ENCODE peak calls at places on chromosome 5, in ten cellular contexts. A is A549; G is choroid plexus epithelial cell; S is nephron progenitor cell; C is neural progenitor cell; U is CD8-positive, alpha-beta T cell; I is GM20000; Q is mucosa of descending colon; X is progenitor cell of endocrine pancreas; E is tibial artery. M is an unnamed sample.

GRCh38 chr5:69042915-69043795 is 50.7 kb upstream of the SLC30A5 start:
- DNase-seq in A (peak; percentile 95), G (peak; percentile 98), S (peak; percentile 73), C (peak; percentile 87), U (peak; percentile 50), I (peak; percentile 77), Q (no peak), X (peak; percentile 66), E (peak; percentile 82), M (peak; percentile 85)

GRCh38 chr5:6632324-6632930 is 417 bp downstream of the NSUN2 start:
- DNase-seq in A (no peak), G (peak; percentile 46), S (no peak), C (no peak), U (no peak), I (no peak), Q (no peak), X (no peak), E (peak; percentile 20), M (peak; percentile 27)

GRCh38 chr5:173954671-173955605 is 34.0 kb upstream of the C5orf47 start:
- DNase-seq in A (no peak), G (peak; percentile 80), S (no peak), C (no peak), U (no peak), I (no peak), Q (no peak), X (no peak), E (no peak), M (no peak)

GRCh38 chr5:135538261-135538660 is 2.5 kb upstream of the NEUROG1 start:
- DNase-seq in A (no peak), G (no peak), S (no peak), C (no peak), U (no peak), I (no peak), Q (no peak), X (no peak), E (no peak), M (no peak)

GRCh38 chr5:122152266-122152900 is 23.0 kb downstream of the ZNF474 start:
- DNase-seq in A (no peak), G (no peak), S (no peak), C (no peak), U (no peak), I (no peak), Q (no peak), X (no peak), E (no peak), M (no peak)

GRCh38 chr5:169013846-169014245 is 287.1 kb downstream of the SLIT3 start:
- DNase-seq in A (no peak), G (no peak), S (no peak), C (no peak), U (no peak), I (no peak), Q (no peak), X (no peak), E (no peak), M (peak; percentile 49)

GRCh38 chr5:148635321-148636083 is 18.8 kb downstream of the HTR4 start:
- DNase-seq in A (no peak), G (no peak), S (no peak), C (no peak), U (no peak), I (no peak), Q (no peak), X (no peak), E (no peak), M (no peak)

GRCh38 chr5:77679791-77680190 is 41.3 kb upstream of the OTP start:
- DNase-seq in A (peak; percentile 11), G (peak; percentile 72), S (no peak), C (no peak), U (no peak), I (no peak), Q (no peak), X (no peak), E (no peak), M (peak; percentile 66)

GRCh38 chr5:138725153-138725884 is 27.9 kb upstream of the CTNNA1 start:
- DNase-seq in A (peak; percentile 29), G (peak; percentile 68), S (peak; percentile 24), C (peak; percentile 66), U (no peak), I (no peak), Q (no peak), X (peak; percentile 10), E (no peak), M (peak; percentile 97)

GRCh38 chr5:138724470-138725146 is 28.6 kb upstream of the CTNNA1 start:
- DNase-seq in A (no peak), G (no peak), S (no peak), C (no peak), U (no peak), I (no peak), Q (no peak), X (no peak), E (peak; percentile 24), M (peak; percentile 83)

GRCh38 chr5:138726848-138727247 is 26.4 kb upstream of the CTNNA1 start:
- DNase-seq in A (no peak), G (no peak), S (no peak), C (no peak), U (no peak), I (no peak), Q (no peak), X (no peak), E (no peak), M (no peak)

GRCh38 chr5:138722518-138722917 is 30.7 kb upstream of the CTNNA1 start:
- DNase-seq in A (no peak), G (no peak), S (no peak), C (no peak), U (no peak), I (no peak), Q (no peak), X (no peak), E (no peak), M (peak; percentile 21)

GRCh38 chr5:138725885-138726457 is 27.3 kb upstream of the CTNNA1 start:
- DNase-seq in A (no peak), G (no peak), S (no peak), C (peak; percentile 68), U (no peak), I (no peak), Q (no peak), X (no peak), E (no peak), M (no peak)
- TF ChIP-seq CTCF in A (no peak), G (no peak), S (no peak), C (no peak), U (no peak), I (no peak), Q (no peak), X (no peak), E (no peak), M (no peak)

GRCh38 chr5:67725591-67725990 is 490.0 kb upstream of the PIK3R1 start:
- DNase-seq in A (no peak), G (peak; percentile 11), S (no peak), C (no peak), U (no peak), I (no peak), Q (no peak), X (no peak), E (no peak), M (no peak)

GRCh38 chr5:67724412-67725135 is 491.0 kb upstream of the PIK3R1 start:
- DNase-seq in A (no peak), G (no peak), S (no peak), C (no peak), U (no peak), I (no peak), Q (no peak), X (no peak), E (no peak), M (no peak)

GRCh38 chr5:67720162-67720772 is 495.3 kb upstream of the PIK3R1 start:
- DNase-seq in A (no peak), G (no peak), S (no peak), C (no peak), U (no peak), I (no peak), Q (no peak), X (no peak), E (no peak), M (no peak)

GRCh38 chr5:67723873-67724272 is 491.7 kb upstream of the PIK3R1 start:
- DNase-seq in A (no peak), G (no peak), S (no peak), C (no peak), U (no peak), I (no peak), Q (no peak), X (no peak), E (no peak), M (no peak)
- TF ChIP-seq CTCF in A (no peak), G (no peak), S (no peak), C (no peak), U (no peak), I (no peak), Q (no peak), X (no peak), E (no peak), M (no peak)

GRCh38 chr5:177362102-177362868 is 4.6 kb downstream of the RGS14 start:
- DNase-seq in A (no peak), G (no peak), S (no peak), C (no peak), U (no peak), I (no peak), Q (peak; percentile 55), X (no peak), E (no peak), M (peak; percentile 55)

GRCh38 chr5:177362871-177363507 is 5.3 kb downstream of the RGS14 start:
- DNase-seq in A (peak; percentile 47), G (no peak), S (peak; percentile 81), C (peak; percentile 83), U (peak; percentile 31), I (peak; percentile 90), Q (peak; percentile 85), X (peak; percentile 43), E (peak; percentile 37), M (peak; percentile 63)

GRCh38 chr5:177359860-177360259 is 2.1 kb downstream of the RGS14 start:
- DNase-seq in A (no peak), G (no peak), S (no peak), C (no peak), U (no peak), I (no peak), Q (peak; percentile 16), X (no peak), E (no peak), M (no peak)

GRCh38 chr5:177363565-177363964 is 5.8 kb downstream of the RGS14 start:
- DNase-seq in A (no peak), G (no peak), S (no peak), C (no peak), U (no peak), I (no peak), Q (no peak), X (no peak), E (no peak), M (no peak)

DNA sequence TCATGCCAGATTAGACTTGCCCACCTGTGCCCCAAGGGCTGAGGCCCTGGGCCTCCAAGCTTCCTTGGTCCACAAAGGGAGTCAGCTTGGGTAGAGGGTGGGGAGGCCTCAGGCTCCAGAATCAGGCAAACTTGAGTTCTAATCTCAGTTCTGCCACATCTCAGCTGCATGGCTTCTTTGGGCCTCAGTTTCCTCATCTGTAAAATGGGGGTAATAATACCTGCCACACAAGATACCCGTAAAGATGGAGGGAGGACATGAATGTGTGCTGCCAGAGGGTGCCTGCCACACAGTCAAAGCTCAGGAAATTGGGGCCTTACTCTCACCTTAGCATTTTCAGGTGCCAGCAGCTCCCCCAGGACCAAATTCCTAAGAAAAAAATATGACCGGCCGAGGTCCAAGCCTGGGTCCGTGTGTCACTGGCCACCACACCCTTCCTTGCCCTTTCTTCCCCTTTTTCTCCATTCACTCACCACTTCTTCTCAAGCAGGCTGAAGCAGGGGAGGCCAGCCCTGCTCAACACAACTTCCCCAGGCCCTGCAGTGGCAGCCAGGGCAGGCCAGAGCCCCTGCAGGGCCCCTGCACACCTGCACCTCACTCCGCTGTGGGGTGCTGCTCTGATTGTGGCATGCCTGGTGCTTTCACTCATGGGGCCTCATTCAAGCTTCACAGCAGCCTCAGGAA is 3.8 kb downstream of the RGS14 start:
- DNase-seq in A (no peak), G (no peak), S (no peak), C (no peak), U (no peak), I (no peak), Q (peak; percentile 58), X (no peak), E (no peak), M (no peak)
- TF ChIP-seq CTCF in A (no peak), G (no peak), S (no peak), C (no peak), U (no peak), I (no peak), Q (no peak), X (no peak), E (no peak), M (no peak)

GRCh38 chr5:140882591-140882899 is 621 bp downstream of the PCDHA13 start:
- DNase-seq in A (peak; percentile 46), G (no peak), S (no peak), C (peak; percentile 52), U (no peak), I (no peak), Q (no peak), X (no peak), E (no peak), M (peak; percentile 6)
- TF ChIP-seq CTCF in A (peak; percentile 32), G (no peak), S (no peak), C (peak; percentile 54), U (no peak), I (no peak), Q (no peak), X (no peak), E (no peak), M (no peak)